ENCODE peak calls at places on chromosome 12, in four cellular contexts. One of them, this sample, is unnamed.

GRCh38 chr12:96056646-96057455 is 21.5 kb upstream of the LTA4H start:
- DNase-seq in AG04450: no peak
- DNase-seq in upper lobe of right lung: no peak
- DNase-seq in WERI-Rb-1: no peak
- DNase-seq in this sample: no peak

GRCh38 chr12:26551385-26551784 is 281.6 kb downstream of the ITPR2 start:
- DNase-seq in AG04450: no peak
- DNase-seq in upper lobe of right lung: no peak
- DNase-seq in WERI-Rb-1: no peak
- DNase-seq in this sample: no peak

GRCh38 chr12:97716356-97716755 is 253.8 kb downstream of the RMST start:
- DNase-seq in AG04450: no peak
- DNase-seq in upper lobe of right lung: no peak
- DNase-seq in WERI-Rb-1: peak
- DNase-seq in this sample: peak

GRCh38 chr12:5945071-5946008 is at the start of gene ANO2:
- DNase-seq in AG04450: no peak
- DNase-seq in upper lobe of right lung: peak
- DNase-seq in WERI-Rb-1: peak
- DNase-seq in this sample: peak

GRCh38 chr12:99157946-99158345 is 489.6 kb upstream of the GARIN6 start:
- DNase-seq in AG04450: no peak
- DNase-seq in upper lobe of right lung: no peak
- DNase-seq in WERI-Rb-1: no peak
- DNase-seq in this sample: no peak

GRCh38 chr12:109836916-109837315 is 3.7 kb upstream of the TRPV4 start:
- DNase-seq in AG04450: no peak
- DNase-seq in upper lobe of right lung: no peak
- DNase-seq in WERI-Rb-1: no peak
- DNase-seq in this sample: no peak

GRCh38 chr12:51801027-51801426 is 47.5 kb downstream of the FIGNL2 start:
- DNase-seq in AG04450: no peak
- DNase-seq in upper lobe of right lung: no peak
- DNase-seq in WERI-Rb-1: no peak
- DNase-seq in this sample: no peak

GRCh38 chr12:57756406-57757341 is 1.8 kb downstream of the MARCHF9 start:
- DNase-seq in AG04450: no peak
- DNase-seq in upper lobe of right lung: peak
- DNase-seq in WERI-Rb-1: peak
- DNase-seq in this sample: peak

GRCh38 chr12:124764451-124764850 is 99.2 kb downstream of the SCARB1 start:
- DNase-seq in AG04450: no peak
- DNase-seq in upper lobe of right lung: no peak
- DNase-seq in WERI-Rb-1: peak
- DNase-seq in this sample: no peak

GRCh38 chr12:68814490-68815231 is 6.7 kb downstream of the MDM2 start:
- DNase-seq in AG04450: no peak
- DNase-seq in upper lobe of right lung: no peak
- DNase-seq in WERI-Rb-1: no peak
- DNase-seq in this sample: no peak
- H3K4me3 ChIP-seq in AG04450: peak
- H3K4me3 ChIP-seq in upper lobe of right lung: no peak
- H3K4me3 ChIP-seq in WERI-Rb-1: no peak
- H3K4me3 ChIP-seq in this sample: no peak

GRCh38 chr12:48852734-48853168 is 788 bp upstream of the DDX23 start:
- DNase-seq in AG04450: no peak
- DNase-seq in upper lobe of right lung: no peak
- DNase-seq in WERI-Rb-1: no peak
- DNase-seq in this sample: peak
- H3K27ac ChIP-seq in AG04450: peak
- H3K27ac ChIP-seq in upper lobe of right lung: peak
- H3K27ac ChIP-seq in WERI-Rb-1: peak
- H3K27ac ChIP-seq in this sample: peak

GRCh38 chr12:108826807-108827721 is 30.3 kb downstream of the SSH1 start:
- DNase-seq in AG04450: no peak
- DNase-seq in upper lobe of right lung: no peak
- DNase-seq in WERI-Rb-1: peak
- DNase-seq in this sample: peak
- H3K4me3 ChIP-seq in AG04450: peak
- H3K4me3 ChIP-seq in upper lobe of right lung: no peak
- H3K4me3 ChIP-seq in WERI-Rb-1: peak
- H3K4me3 ChIP-seq in this sample: no peak

GRCh38 chr12:18971932-18972331 is 157.6 kb upstream of the PLEKHA5 start:
- DNase-seq in AG04450: no peak
- DNase-seq in upper lobe of right lung: no peak
- DNase-seq in WERI-Rb-1: no peak
- DNase-seq in this sample: no peak
- H3K27ac ChIP-seq in AG04450: no peak
- H3K27ac ChIP-seq in upper lobe of right lung: no peak
- H3K27ac ChIP-seq in WERI-Rb-1: no peak
- H3K27ac ChIP-seq in this sample: no peak

This sample was measured in cardiac muscle cell.